ENCODE peak calls at places on chromosomes 3 and 15, in six cellular contexts. J is endodermal cell; N is H7; O is GM03348; E is CD8-positive, alpha-beta memory T cell; C is NCI-H1105 treated with DMSO at 0.1 percent for 48 hours. V is an unnamed sample.

GRCh38 chr3:177427096-177427495 is 229.8 kb upstream of the TBL1XR1 start:
- DNase-seq in C (no peak), J (no peak), O (no peak), E (no peak), N (no peak), V (no peak)

GRCh38 chr3:115169808-115170207 is 22.7 kb upstream of the ZBTB20 start:
- DNase-seq in E (no peak), O (peak; percentile 19), J (no peak), C (no peak), N (no peak), V (peak; percentile 24)

GRCh38 chr3:83035704-83036010 is 1274.2 kb upstream of the GBE1 start:
- DNase-seq in C (no peak), J (no peak), E (no peak), O (no peak), N (no peak), V (no peak)

GRCh38 chr15:41323611-41324010 is 8.8 kb downstream of the OIP5 start:
- DNase-seq in C (no peak), O (no peak), E (no peak), N (no peak), J (no peak), V (no peak)

GRCh38 chr15:42964476-42964875 is 43.9 kb upstream of the TTBK2 start:
- DNase-seq in C (no peak), E (no peak), J (no peak), O (no peak), N (no peak), V (no peak)

GRCh38 chr15:72614810-72615532 is 39.5 kb upstream of the GOLGA6B start:
- DNase-seq in E (no peak), C (peak; percentile 87), N (no peak), O (no peak), J (no peak), V (no peak)

GRCh38 chr3:191316876-191317603 is 12.2 kb upstream of the CCDC50 start:
- DNase-seq in J (no peak), E (no peak), O (no peak), N (peak; percentile 24), C (no peak), V (no peak)

GRCh38 chr3:157030712-157031111 is 129.2 kb downstream of the CCNL1 start:
- DNase-seq in N (no peak), O (no peak), C (no peak), J (no peak), E (no peak), V (no peak)

GRCh38 chr15:80985976-80986375 is 3.6 kb downstream of the MESD start:
- DNase-seq in J (no peak), O (no peak), C (no peak), N (no peak), E (no peak), V (no peak)

GRCh38 chr15:65055201-65055870 is 10.1 kb downstream of the SLC51B start:
- DNase-seq in N (peak; percentile 13), O (peak; percentile 45), J (no peak), E (no peak), C (no peak), V (no peak)

GRCh38 chr3:184003187-184003967 is 14.3 kb downstream of the ABCC5 start:
- DNase-seq in E (no peak), J (no peak), O (peak; percentile 70), N (no peak), C (no peak), V (peak; percentile 73)

GRCh38 chr3:50170689-50171088 is 15.6 kb downstream of the SEMA3F start:
- DNase-seq in O (peak; percentile 43), E (no peak), J (no peak), N (no peak), C (no peak), V (no peak)

GRCh38 chr3:96182756-96183155 is 631.6 kb upstream of the EPHA6 start:
- DNase-seq in E (no peak), C (no peak), O (no peak), J (no peak), N (no peak), V (no peak)

GRCh38 chr3:29409409-29409808 is 128.5 kb downstream of the RBMS3 start:
- DNase-seq in N (no peak), J (no peak), C (no peak), E (no peak), O (peak; percentile 15), V (no peak)

GRCh38 chr3:128438488-128439072 is 28.1 kb downstream of the DNAJB8 start:
- DNase-seq in N (peak; percentile 89), O (no peak), J (peak; percentile 79), C (peak; percentile 22), E (no peak), V (no peak)

GRCh38 chr3:129829640-129830039 is 63.9 kb downstream of the TMCC1 start:
- DNase-seq in J (peak; percentile 73), C (peak; percentile 63), O (peak; percentile 73), N (peak; percentile 11), E (no peak), V (peak; percentile 79)

GRCh38 chr15:64547275-64547674 is 86.9 kb downstream of the ZNF609 start:
- DNase-seq in N (no peak), O (no peak), J (no peak), E (no peak), C (no peak), V (no peak)

GRCh38 chr3:132535575-132536441 is 61.3 kb upstream of the ACKR4 start:
- DNase-seq in J (peak; percentile 86), O (peak; percentile 77), N (peak; percentile 51), C (peak; percentile 65), E (peak; percentile 30), V (peak; percentile 77)

GRCh38 chr15:38002883-38003477 is 68.5 kb downstream of the TMCO5A start:
- DNase-seq in J (peak; percentile 89), O (peak; percentile 57), E (no peak), C (peak; percentile 3), N (peak; percentile 44), V (peak; percentile 50)

GRCh38 chr3:71288269-71288930 is 295.1 kb downstream of the FOXP1 start:
- DNase-seq in C (no peak), E (no peak), N (no peak), O (peak; percentile 11), J (no peak), V (no peak)

GRCh38 chr3:25573386-25574171 is 91.1 kb downstream of the TOP2B start:
- DNase-seq in C (no peak), O (peak; percentile 68), J (no peak), N (no peak), E (no peak), V (peak; percentile 75)

GRCh38 chr3:129624347-129625070 is 18.0 kb upstream of the PLXND1 start:
- DNase-seq in E (no peak), C (no peak), N (no peak), J (peak; percentile 47), O (peak; percentile 9), V (no peak)

GRCh38 chr3:4568831-4569230 is 75.7 kb downstream of the ITPR1 start:
- DNase-seq in N (peak; percentile 35), E (no peak), C (no peak), J (no peak), O (no peak), V (no peak)

GRCh38 chr3:134020135-134020680 is 9.5 kb downstream of the SLCO2A1 start:
- DNase-seq in O (no peak), N (no peak), E (no peak), C (no peak), J (no peak), V (no peak)

GRCh38 chr15:45637552-45638033 is 2.8 kb downstream of the SQOR start:
- DNase-seq in N (no peak), C (peak; percentile 16), O (peak; percentile 68), E (peak; percentile 30), J (peak; percentile 4), V (peak; percentile 60)

GRCh38 chr3:119034256-119035013 is at the start of gene IGSF11:
- DNase-seq in O (peak; percentile 90), E (peak; percentile 49), C (peak; percentile 95), N (peak; percentile 81), J (peak; percentile 89), V (peak; percentile 60)

GRCh38 chr3:72279068-72279598 is 494.2 kb upstream of the PROK2 start:
- DNase-seq in E (no peak), C (no peak), O (no peak), J (no peak), N (no peak), V (no peak)

GRCh38 chr3:37741644-37742043 is 120.0 kb upstream of the CTDSPL start:
- DNase-seq in N (no peak), J (no peak), C (no peak), E (no peak), O (no peak), V (peak; percentile 22)

V was measured in AG08395.